ENCODE peak calls at places on chromosomes 3 and 15, in eight cellular contexts. B is lower lobe of right lung, C is MCF 10A, H is endothelial cell, T is AG09319, Z is cardiac fibroblast, D is astrocyte of the spinal cord, S is WTC11. M is an unnamed sample.

GRCh38 chr15:90637693-90638092 is 79.5 kb upstream of the BLM start:
- DNase-seq in T (no peak), D (no peak), S (no peak), C (no peak), Z (no peak), H (no peak), B (peak; percentile 24), M (no peak)

GRCh38 chr3:2098398-2099027 is at the start of gene CNTN4:
- DNase-seq in D (no peak), H (no peak), T (no peak), S (no peak), B (peak; percentile 82), C (no peak), Z (no peak), M (peak; percentile 89)

GRCh38 chr15:100712226-100712625 is 109.8 kb downstream of the ASB7 start:
- DNase-seq in D (no peak), C (no peak), H (no peak), B (no peak), S (no peak), T (no peak), Z (peak; percentile 35), M (no peak)

GRCh38 chr3:152969557-152970300 is 134.8 kb downstream of the P2RY1 start:
- DNase-seq in C (no peak), Z (peak; percentile 82), S (no peak), D (peak; percentile 19), H (no peak), T (no peak), B (no peak), M (no peak)

GRCh38 chr15:51077565-51078153 is 17.0 kb downstream of the TNFAIP8L3 start:
- DNase-seq in T (no peak), D (peak; percentile 64), B (peak; percentile 79), H (peak; percentile 42), S (peak; percentile 91), Z (no peak), C (no peak), M (peak; percentile 50)

GRCh38 chr3:42198709-42199108 is 67.3 kb downstream of the CCK start:
- DNase-seq in H (no peak), T (no peak), C (no peak), S (no peak), B (no peak), Z (no peak), D (no peak), M (no peak)

GRCh38 chr15:66959066-66959465 is 106.3 kb upstream of the SMAD3 start:
- DNase-seq in Z (no peak), S (no peak), D (no peak), C (no peak), B (no peak), H (no peak), T (no peak), M (no peak)

GRCh38 chr15:56146756-56147155 is 96.9 kb downstream of the RFX7 start:
- DNase-seq in H (no peak), T (peak; percentile 19), B (no peak), Z (peak; percentile 28), S (no peak), C (no peak), D (no peak), M (no peak)

GRCh38 chr3:24305795-24306467 is 188.7 kb downstream of the THRB start:
- DNase-seq in D (peak; percentile 33), T (no peak), H (peak; percentile 7), C (peak; percentile 55), S (peak; percentile 53), Z (no peak), B (no peak), M (peak; percentile 46)

GRCh38 chr15:50744601-50745000 is 20.9 kb downstream of the SPPL2A start:
- DNase-seq in D (no peak), B (no peak), S (no peak), Z (no peak), T (no peak), C (no peak), H (no peak), M (no peak)

DNA sequence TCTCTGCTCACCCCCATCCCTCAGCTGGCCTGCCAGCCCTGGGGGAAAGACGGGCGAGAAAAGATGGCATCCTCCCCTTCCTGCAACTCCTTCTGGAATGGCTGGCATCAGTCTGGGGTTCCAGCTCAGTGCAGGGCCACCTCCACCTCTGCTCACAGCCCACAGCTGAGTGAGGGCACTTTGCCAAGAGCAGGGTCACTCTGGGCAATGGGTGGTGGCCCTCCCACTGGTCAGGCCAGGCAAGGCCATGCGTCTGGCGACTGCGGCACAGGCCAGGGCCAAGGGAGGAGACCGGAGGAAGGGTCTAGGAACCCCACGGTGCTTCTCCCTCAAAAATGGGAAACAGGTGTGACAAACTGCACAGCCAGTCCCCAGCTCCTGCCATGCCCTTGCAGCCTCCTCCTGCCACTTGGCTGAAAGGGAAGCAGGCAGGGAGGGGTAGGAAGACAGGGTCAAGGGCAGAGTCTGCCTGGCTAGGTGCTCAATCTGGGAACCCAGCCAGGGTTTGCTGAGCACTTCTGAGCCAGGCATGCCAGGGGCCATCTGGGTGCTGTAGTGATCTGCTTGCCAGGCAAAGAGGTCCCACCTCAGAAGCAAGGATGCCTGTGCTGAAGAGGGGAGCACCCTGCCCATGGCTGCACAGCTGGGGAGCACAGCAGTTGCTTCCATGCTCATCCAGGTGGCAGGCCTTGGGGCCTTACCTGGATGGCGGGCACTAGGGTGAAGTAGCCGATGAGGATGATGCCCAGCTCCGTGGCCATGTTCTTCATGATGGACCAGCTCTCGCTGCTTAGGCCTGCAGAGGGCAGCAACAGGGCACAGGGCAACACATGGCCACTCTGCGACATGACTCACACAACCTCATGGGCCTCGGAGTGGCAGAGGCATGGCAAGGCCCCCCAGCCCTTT is 41.2 kb downstream of the PTPN23 start:
- DNase-seq in T (no peak), H (no peak), B (no peak), S (no peak), D (no peak), C (peak; percentile 49), Z (peak; percentile 36), M (no peak)
- TF ChIP-seq CTCF in T (peak; percentile 23), H (no peak), B (peak; percentile 19), S (no peak), D (peak; percentile 22), C (no peak), Z (peak; percentile 24), M (no peak)

GRCh38 chr3:52892625-52893311 is 4.6 kb downstream of the STIMATE start:
- DNase-seq in T (no peak), Z (peak; percentile 16), C (no peak), S (no peak), H (no peak), B (no peak), D (no peak), M (no peak)
- TF ChIP-seq CTCF in T (no peak), Z (no peak), C (no peak), S (no peak), H (no peak), B (no peak), D (peak; percentile 7), M (no peak)

GRCh38 chr3:17235311-17235710 is 350.6 kb downstream of the PLCL2 start:
- DNase-seq in H (no peak), D (no peak), C (no peak), T (no peak), S (no peak), Z (no peak), B (no peak), M (no peak)
- TF ChIP-seq CTCF in H (no peak), D (no peak), C (no peak), T (no peak), S (no peak), Z (no peak), B (no peak), M (no peak)

DNA sequence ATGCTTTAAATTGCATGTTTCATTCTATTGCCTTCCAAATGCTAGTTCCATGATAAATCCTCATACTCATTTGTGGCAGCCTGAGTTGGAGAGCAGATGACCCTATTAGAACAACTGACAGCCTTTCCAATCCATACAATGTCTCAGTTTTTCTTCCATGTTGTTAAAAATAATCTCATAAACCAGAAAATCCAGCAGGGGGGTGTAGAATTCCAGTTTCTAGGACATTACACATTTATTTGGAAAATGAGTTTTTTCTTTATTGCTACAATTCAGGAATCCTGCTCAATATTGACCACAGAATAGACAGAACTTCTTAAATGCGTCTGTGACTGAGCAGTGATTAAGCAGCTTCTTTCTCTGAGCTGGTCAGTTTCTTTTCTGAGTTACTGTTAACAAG is 174.2 kb upstream of the ATP10A start:
- DNase-seq in C (no peak), D (no peak), B (no peak), T (no peak), H (no peak), S (no peak), Z (peak; percentile 1), M (no peak)
- TF ChIP-seq CTCF in C (no peak), D (no peak), B (no peak), T (no peak), H (no peak), S (no peak), Z (no peak), M (no peak)

GRCh38 chr3:81395739-81396138 is 365.7 kb downstream of the GBE1 start:
- DNase-seq in H (peak; percentile 11), T (no peak), D (no peak), C (no peak), S (peak; percentile 34), Z (no peak), B (no peak), M (peak; percentile 34)
- TF ChIP-seq CTCF in H (no peak), T (no peak), D (no peak), C (no peak), S (peak; percentile 40), Z (no peak), B (no peak), M (peak; percentile 41)

GRCh38 chr3:139629033-139629432 is 48.7 kb downstream of the NMNAT3 start:
- DNase-seq in H (no peak), D (no peak), C (peak; percentile 71), B (no peak), Z (peak; percentile 2), T (no peak), S (peak; percentile 52), M (no peak)
- TF ChIP-seq CTCF in H (no peak), D (peak; percentile 34), C (no peak), B (peak; percentile 28), Z (no peak), T (peak; percentile 17), S (no peak), M (no peak)

GRCh38 chr3:9250236-9250635 is 790 bp upstream of the SRGAP3 start:
- DNase-seq in H (no peak), D (no peak), C (peak; percentile 45), S (no peak), T (no peak), B (no peak), Z (no peak), M (no peak)
- TF ChIP-seq CTCF in H (no peak), D (peak; percentile 10), C (peak; percentile 22), S (no peak), T (peak; percentile 8), B (no peak), Z (no peak), M (peak; percentile 20)

DNA sequence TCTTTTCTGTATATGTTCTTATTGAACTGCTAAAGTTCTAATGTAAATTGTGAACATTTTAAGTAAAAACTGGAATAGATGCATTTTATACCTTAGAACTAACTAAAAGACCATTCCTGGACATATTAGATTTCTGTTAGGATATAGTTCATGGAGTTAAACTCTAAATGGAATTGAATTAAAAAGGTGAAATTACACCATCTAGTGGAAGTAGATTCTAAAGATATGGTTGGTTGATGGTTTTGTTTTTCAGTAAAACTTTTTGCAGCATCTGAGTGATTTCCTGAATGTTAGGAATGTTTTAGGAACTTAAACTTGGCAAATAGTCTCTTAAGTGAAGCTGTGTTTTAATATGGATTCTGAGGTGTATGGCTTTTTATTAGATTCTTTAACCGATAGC is 96.8 kb downstream of the SLMAP start:
- DNase-seq in H (no peak), D (peak; percentile 48), Z (peak; percentile 41), B (no peak), T (no peak), S (no peak), C (peak; percentile 25), M (no peak)
- TF ChIP-seq CTCF in H (no peak), D (peak; percentile 4), Z (no peak), B (no peak), T (peak; percentile 33), S (no peak), C (peak; percentile 24), M (no peak)

GRCh38 chr3:53513556-53514190 is 19.3 kb downstream of the CACNA1D start:
- DNase-seq in B (no peak), D (no peak), H (no peak), C (peak; percentile 39), S (no peak), Z (peak; percentile 6), T (no peak), M (no peak)
- TF ChIP-seq CTCF in B (peak; percentile 10), D (peak; percentile 15), H (no peak), C (peak; percentile 27), S (no peak), Z (no peak), T (no peak), M (no peak)

M was measured in nephron progenitor cell.